ENCODE peak calls at places on chromosome 2, in six cellular contexts. F, K, P, Z, N and L are unnamed samples.

GRCh38 chr2:54404270-54404669 is 51.9 kb upstream of the SPTBN1 start:
- DNase-seq in F (peak), K (no peak), P (no peak), Z (peak), N (no peak), L (no peak)

GRCh38 chr2:136917281-136917680 is 151.9 kb downstream of the THSD7B start:
- DNase-seq in F (no peak), K (no peak), P (no peak), Z (no peak), N (peak), L (no peak)

GRCh38 chr2:202278944-202279343 is 13.4 kb downstream of the NOP58 start:
- DNase-seq in F (peak), K (no peak), P (no peak), Z (peak), N (no peak), L (peak)

GRCh38 chr2:158990397-158991209 is 22.2 kb downstream of the TANC1 start:
- DNase-seq in F (peak), K (no peak), P (peak), Z (no peak), N (peak), L (no peak)

GRCh38 chr2:43224131-43224570 is 2.3 kb downstream of the ZFP36L2 start:
- DNase-seq in F (peak), K (peak), P (no peak), Z (peak), N (peak), L (peak)

GRCh38 chr2:98874186-98874689 is 61.8 kb downstream of the CRACDL start:
- DNase-seq in F (no peak), K (no peak), P (no peak), Z (no peak), N (no peak), L (no peak)

GRCh38 chr2:71531522-71532047 is 78.2 kb downstream of the DYSF start:
- DNase-seq in F (peak), K (no peak), P (no peak), Z (no peak), N (peak), L (no peak)

GRCh38 chr2:1747065-1747941 is 3.0 kb upstream of the PXDN start:
- DNase-seq in F (no peak), K (peak), P (no peak), Z (no peak), N (peak), L (no peak)

GRCh38 chr2:205066081-205066480 is 520.8 kb downstream of the PARD3B start:
- DNase-seq in F (no peak), K (no peak), P (no peak), Z (no peak), N (no peak), L (no peak)

GRCh38 chr2:71303849-71304248 is 27.7 kb upstream of the ZNF638 start:
- DNase-seq in F (no peak), K (no peak), P (no peak), Z (no peak), N (no peak), L (no peak)

GRCh38 chr2:151040036-151040435 is 221.6 kb downstream of the RBM43 start:
- DNase-seq in F (no peak), K (no peak), P (no peak), Z (no peak), N (no peak), L (no peak)

GRCh38 chr2:218366621-218367414 is 10.2 kb downstream of the CATIP start:
- DNase-seq in F (no peak), K (no peak), P (no peak), Z (no peak), N (no peak), L (no peak)
- H3K4me3 ChIP-seq in F (no peak), K (no peak), P (peak), Z (peak), N (peak), L (peak)

DNA sequence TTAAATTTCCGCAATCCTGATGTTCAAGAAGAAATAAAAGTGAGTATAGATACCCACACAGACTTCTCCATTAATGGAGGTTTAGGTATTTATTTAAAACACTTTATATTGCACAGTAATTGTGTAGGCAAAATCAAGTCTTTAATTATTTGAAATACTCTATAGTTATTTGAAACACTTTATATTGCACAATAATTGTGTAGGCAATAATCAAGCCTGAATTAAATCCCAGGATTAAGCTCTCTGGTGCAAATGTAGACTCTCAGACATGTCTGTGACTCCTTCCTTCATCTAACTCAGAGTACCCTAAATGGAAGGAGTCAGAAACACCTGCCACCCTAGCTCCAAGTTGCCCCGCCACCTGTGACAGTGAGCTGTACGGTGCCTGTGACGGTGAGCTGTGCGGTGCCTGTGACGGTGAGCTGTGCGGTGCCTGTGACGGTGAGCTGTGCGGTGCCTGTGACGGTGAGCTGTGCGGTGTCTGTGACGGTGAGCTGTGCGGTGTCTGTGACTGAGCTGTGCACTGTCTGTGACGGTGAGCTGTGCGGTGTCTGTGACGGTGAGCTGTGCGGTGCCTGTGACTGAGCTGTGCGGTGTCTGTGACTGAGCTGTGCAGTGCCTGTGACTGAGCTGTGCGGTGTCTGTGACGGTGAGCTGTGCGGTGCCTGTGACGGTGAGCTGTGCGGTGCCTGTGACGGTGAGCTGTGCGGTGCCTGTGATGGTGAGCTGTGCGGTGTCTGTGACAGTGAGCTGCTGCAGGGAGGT is 11.0 kb downstream of the SLC3A1 start:
- DNase-seq in F (no peak), K (no peak), P (no peak), Z (no peak), N (no peak), L (no peak)
- H3K4me3 ChIP-seq in F (no peak), K (no peak), P (no peak), Z (no peak), N (no peak), L (no peak)

GRCh38 chr2:9753276-9753600 is 90.0 kb upstream of the TAF1B start:
- DNase-seq in F (peak), K (no peak), P (no peak), Z (peak), N (peak), L (peak)
- H3K4me3 ChIP-seq in F (peak), K (no peak), P (peak), Z (no peak), N (no peak), L (no peak)

GRCh38 chr2:73069041-73069854 is 2.3 kb downstream of the SFXN5 start:
- DNase-seq in F (no peak), K (no peak), P (no peak), Z (no peak), N (peak), L (no peak)
- H3K4me3 ChIP-seq in F (peak), K (no peak), P (no peak), Z (no peak), N (peak), L (no peak)

DNA sequence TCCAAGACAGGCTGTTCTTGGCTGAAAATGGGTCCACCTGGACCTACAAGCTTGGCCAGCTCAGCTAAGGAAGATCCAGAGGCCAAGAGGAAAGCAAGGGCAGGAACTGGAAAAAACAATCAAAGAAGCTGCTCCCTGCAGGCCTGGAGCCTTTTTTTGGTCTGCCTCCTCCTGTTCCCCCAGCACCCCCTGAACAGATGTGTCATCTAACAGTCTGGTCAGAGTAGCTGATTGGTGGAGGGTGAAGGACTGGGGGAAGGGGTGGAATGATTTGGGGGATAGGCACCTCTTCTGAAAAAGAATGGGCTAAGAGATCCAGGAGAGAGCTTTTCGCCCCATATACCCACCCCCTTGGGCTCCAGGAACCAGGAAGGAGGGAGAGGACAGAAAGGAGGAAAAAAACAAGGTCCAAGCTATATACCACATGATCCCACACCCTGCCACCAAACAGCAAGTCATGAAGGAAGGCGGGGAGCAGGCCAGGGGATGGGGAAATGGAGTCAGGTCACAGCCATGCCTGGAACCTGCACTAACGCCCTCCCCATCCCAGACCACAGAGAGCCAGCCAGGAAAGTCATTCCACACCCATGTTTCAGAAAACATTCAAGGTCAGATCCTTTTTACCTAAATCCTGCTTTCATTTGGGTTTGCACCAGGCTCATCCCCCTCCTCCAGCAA is 2.0 kb downstream of the RAB11FIP5 start:
- DNase-seq in F (no peak), K (no peak), P (no peak), Z (no peak), N (no peak), L (no peak)
- H3K4me3 ChIP-seq in F (peak), K (no peak), P (peak), Z (no peak), N (peak), L (no peak)

DNA sequence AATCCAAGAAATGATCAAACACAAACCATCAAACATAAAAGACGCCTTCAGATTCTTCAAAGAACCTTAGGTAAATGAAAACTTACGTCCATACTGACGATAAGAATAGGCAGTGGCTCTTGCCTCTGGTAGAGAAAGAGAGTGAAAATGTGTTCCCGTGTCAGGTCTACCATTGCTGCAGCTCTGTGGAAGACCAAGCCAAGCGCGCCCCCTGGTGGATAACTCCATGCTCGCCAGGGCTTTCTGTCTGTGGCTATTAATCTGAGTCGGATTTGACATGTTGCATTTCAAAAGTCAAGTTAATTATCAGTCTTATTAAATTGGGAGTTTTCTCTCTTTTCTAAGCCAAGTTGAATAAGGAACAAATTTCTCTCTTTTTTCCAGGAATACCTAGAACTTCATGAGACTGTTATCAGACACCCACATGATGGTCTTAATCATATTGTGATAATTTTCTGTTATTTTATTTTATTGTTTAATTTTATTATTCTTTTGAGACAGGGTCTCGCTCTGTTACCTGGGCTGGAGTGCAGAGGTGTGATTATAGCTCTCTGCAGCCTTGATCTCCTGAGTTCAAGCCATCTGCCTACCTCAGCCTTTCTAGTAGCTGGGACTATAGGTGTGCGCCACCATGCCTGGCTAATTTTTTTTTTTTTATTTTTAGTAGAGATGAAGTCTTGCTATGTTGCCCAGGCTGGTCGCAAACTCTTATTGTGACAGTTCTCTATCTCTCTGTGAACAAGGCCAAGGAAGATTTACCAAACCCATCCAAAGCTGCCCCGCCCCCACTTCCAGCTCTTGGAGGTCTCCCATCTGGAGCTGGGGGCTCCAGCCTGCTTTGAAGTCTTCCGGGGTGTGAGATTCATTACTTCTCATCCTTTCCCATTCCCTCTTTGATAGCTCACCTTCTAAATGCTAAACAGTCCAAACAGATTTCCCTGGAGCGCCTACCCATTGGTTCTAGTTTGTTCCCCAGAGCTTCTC is 15.8 kb upstream of the ZAP70 start:
- DNase-seq in F (peak), K (peak), P (no peak), Z (peak), N (peak), L (peak)
- H3K4me3 ChIP-seq in F (peak), K (no peak), P (no peak), Z (peak), N (no peak), L (peak)